ENCODE peak calls at places on chromosomes 4 and X, in eight cellular contexts. I, Z, E, J, O, K, N and L are unnamed samples.

GRCh38 chr4:186019264-186019663 is 49.7 kb upstream of the TLR3 start:
- DNase-seq in J (no peak), K (peak; percentile 83), N (no peak), Z (no peak), O (no peak), E (no peak), I (no peak), L (no peak)

GRCh38 chr4:10100734-10101216 is 15.8 kb downstream of the WDR1 start:
- DNase-seq in Z (no peak), E (no peak), N (no peak), O (no peak), I (no peak), J (no peak), K (no peak), L (no peak)

GRCh38 chrX:45592067-45592466 is 391.4 kb upstream of the DIPK2B start:
- DNase-seq in Z (no peak), E (no peak), K (peak; percentile 19), J (no peak), N (no peak), I (no peak), O (peak; percentile 2), L (no peak)

GRCh38 chr4:186887211-186887785 is 163.6 kb upstream of the FAT1 start:
- DNase-seq in E (no peak), Z (no peak), K (peak; percentile 66), O (no peak), N (no peak), I (no peak), J (no peak), L (no peak)

GRCh38 chrX:110418220-110418856 is 59.7 kb downstream of the RTL9 start:
- DNase-seq in E (peak; percentile 47), I (no peak), Z (peak; percentile 69), N (no peak), J (peak; percentile 55), K (peak; percentile 55), O (peak; percentile 69), L (peak; percentile 24)

GRCh38 chr4:179116581-179116980 is 1674.3 kb upstream of the AGA start:
- DNase-seq in J (no peak), E (no peak), I (no peak), N (no peak), O (no peak), Z (no peak), K (no peak), L (no peak)

GRCh38 chr4:102862016-102862415 is 6.8 kb upstream of the CISD2 start:
- DNase-seq in I (no peak), K (no peak), E (no peak), J (no peak), O (no peak), N (no peak), Z (no peak), L (no peak)

GRCh38 chrX:84165716-84166115 is 22.3 kb downstream of the RPS6KA6 start:
- DNase-seq in E (no peak), N (no peak), O (peak; percentile 7), Z (no peak), I (no peak), J (no peak), K (no peak), L (no peak)

GRCh38 chr4:139521764-139522373 is 34.1 kb downstream of the SETD7 start:
- DNase-seq in J (no peak), K (no peak), O (no peak), E (no peak), N (no peak), Z (no peak), I (no peak), L (no peak)

GRCh38 chr4:3786196-3786869 is 20.1 kb downstream of the ADRA2C start:
- DNase-seq in I (no peak), E (no peak), O (no peak), J (no peak), K (no peak), N (no peak), Z (peak; percentile 94), L (peak; percentile 82)

GRCh38 chrX:56248492-56248891 is 16.3 kb downstream of the KLF8 start:
- DNase-seq in K (peak; percentile 31), J (peak; percentile 34), I (peak; percentile 41), Z (peak; percentile 34), O (peak; percentile 56), N (peak; percentile 28), E (no peak), L (peak; percentile 40)

GRCh38 chrX:100895365-100896075 is 21.4 kb upstream of the NOX1 start:
- DNase-seq in J (peak; percentile 52), Z (peak; percentile 18), O (peak; percentile 49), I (no peak), E (no peak), K (peak; percentile 33), N (no peak), L (peak; percentile 16)

GRCh38 chrX:142661696-142662095 is 364.0 kb upstream of the SPANXN4 start:
- DNase-seq in I (no peak), Z (no peak), E (no peak), J (no peak), O (no peak), N (no peak), K (no peak), L (no peak)

GRCh38 chr4:118410143-118410542 is 57.3 kb upstream of the PRSS12 start:
- DNase-seq in Z (no peak), K (no peak), J (no peak), O (peak; percentile 61), N (no peak), I (no peak), E (no peak), L (no peak)